ENCODE peak calls at places on chromosome 18, in nine cellular contexts. R is GM10248, Y is fibroblast of the aortic adventitia, I is uterus, T is tibial nerve, X is osteocyte, L is K562, Q is progenitor cell of endocrine pancreas, G is AG09309. J is an unnamed sample.

GRCh38 chr18:55790296-55790695 is 202.3 kb upstream of the TCF4 start:
- DNase-seq in R (no peak), Y (peak), I (no peak), T (no peak), X (no peak), L (no peak), Q (no peak), G (peak), J (no peak)

GRCh38 chr18:4806342-4806741 is 351.2 kb upstream of the DLGAP1 start:
- DNase-seq in R (no peak), Y (no peak), I (no peak), T (no peak), X (no peak), L (no peak), Q (no peak), G (no peak), J (no peak)

GRCh38 chr18:63138469-63139340 is 180.9 kb downstream of the BCL2 start:
- DNase-seq in R (peak), Y (no peak), I (no peak), T (no peak), X (no peak), L (peak), Q (no peak), G (no peak), J (no peak)

GRCh38 chr18:47872426-47872825 is 58.0 kb downstream of the SMAD2 start:
- DNase-seq in R (no peak), Y (no peak), I (no peak), T (no peak), X (no peak), L (no peak), Q (no peak), G (no peak), J (no peak)

GRCh38 chr18:24941164-24941951 is 410.6 kb downstream of the ZNF521 start:
- DNase-seq in R (no peak), Y (no peak), I (no peak), T (no peak), X (no peak), L (no peak), Q (no peak), G (no peak), J (no peak)

GRCh38 chr18:77102246-77103040 is 30.1 kb downstream of the MBP start:
- DNase-seq in R (peak), Y (peak), I (no peak), T (no peak), X (no peak), L (no peak), Q (no peak), G (peak), J (no peak)

GRCh38 chr18:7824970-7825369 is 257.9 kb downstream of the PTPRM start:
- DNase-seq in R (no peak), Y (no peak), I (peak), T (no peak), X (no peak), L (no peak), Q (no peak), G (no peak), J (no peak)

GRCh38 chr18:74331404-74331803 is 15.8 kb downstream of the C18orf63 start:
- DNase-seq in R (no peak), Y (peak), I (no peak), T (no peak), X (no peak), L (no peak), Q (no peak), G (no peak), J (no peak)

GRCh38 chr18:27922780-27923179 is 254.2 kb downstream of the CDH2 start:
- DNase-seq in R (no peak), Y (no peak), I (no peak), T (no peak), X (no peak), L (no peak), Q (no peak), G (no peak), J (no peak)

GRCh38 chr18:10397004-10397403 is 57.4 kb upstream of the APCDD1 start:
- DNase-seq in R (no peak), Y (no peak), I (no peak), T (no peak), X (no peak), L (no peak), Q (no peak), G (no peak), J (no peak)

GRCh38 chr18:22193466-22193865 is 24.1 kb downstream of the GATA6 start:
- DNase-seq in R (no peak), Y (peak), I (peak), T (no peak), X (peak), L (no peak), Q (no peak), G (no peak), J (no peak)

GRCh38 chr18:75209129-75209951 is at the start of gene PTGR3:
- DNase-seq in R (peak), Y (peak), I (peak), T (peak), X (peak), L (peak), Q (peak), G (peak), J (peak)

GRCh38 chr18:70235478-70235877 is 30.0 kb upstream of the RTTN start:
- DNase-seq in R (no peak), Y (no peak), I (no peak), T (no peak), X (no peak), L (no peak), Q (no peak), G (no peak), J (no peak)

GRCh38 chr18:58045265-58046086 is 1.4 kb downstream of the NEDD4L start:
- DNase-seq in R (peak), Y (peak), I (peak), T (no peak), X (no peak), L (no peak), Q (peak), G (no peak), J (peak)

GRCh38 chr18:7325126-7325430 is 94.2 kb downstream of the LRRC30 start:
- DNase-seq in R (no peak), Y (no peak), I (no peak), T (no peak), X (no peak), L (no peak), Q (no peak), G (no peak), J (no peak)

GRCh38 chr18:63905361-63905760 is 2.4 kb upstream of the SERPINB10 start:
- DNase-seq in R (no peak), Y (no peak), I (no peak), T (no peak), X (no peak), L (no peak), Q (no peak), G (no peak), J (no peak)

GRCh38 chr18:70645971-70646370 is 357.1 kb downstream of the SOCS6 start:
- DNase-seq in R (no peak), Y (no peak), I (no peak), T (no peak), X (no peak), L (no peak), Q (no peak), G (no peak), J (no peak)

GRCh38 chr18:6476201-6476600 is 61.5 kb upstream of the L3MBTL4 start:
- DNase-seq in R (no peak), Y (no peak), I (no peak), T (no peak), X (no peak), L (no peak), Q (no peak), G (no peak), J (no peak)

GRCh38 chr18:33757037-33757436 is 179.0 kb downstream of the ASXL3 start:
- DNase-seq in R (no peak), Y (peak), I (no peak), T (no peak), X (no peak), L (no peak), Q (no peak), G (no peak), J (no peak)

GRCh38 chr18:26159353-26159752 is 25.7 kb downstream of the PSMA8 start:
- DNase-seq in R (peak), Y (peak), I (no peak), T (no peak), X (no peak), L (no peak), Q (no peak), G (no peak), J (no peak)

GRCh38 chr18:55688066-55688465 is 100.1 kb upstream of the TCF4 start:
- DNase-seq in R (no peak), Y (no peak), I (no peak), T (no peak), X (no peak), L (no peak), Q (no peak), G (no peak), J (no peak)

GRCh38 chr18:13268746-13269285 is 50.3 kb downstream of the LDLRAD4 start:
- DNase-seq in R (no peak), Y (peak), I (no peak), T (no peak), X (no peak), L (no peak), Q (no peak), G (no peak), J (no peak)

GRCh38 chr18:8788503-8789429 is 83.4 kb downstream of the MTCL1 start:
- DNase-seq in R (no peak), Y (no peak), I (no peak), T (no peak), X (no peak), L (no peak), Q (no peak), G (no peak), J (peak)

GRCh38 chr18:70221156-70221910 is 15.8 kb upstream of the RTTN start:
- DNase-seq in R (no peak), Y (no peak), I (peak), T (no peak), X (no peak), L (no peak), Q (no peak), G (no peak), J (no peak)

GRCh38 chr18:52160652-52161051 is 179.3 kb upstream of the DCC start:
- DNase-seq in R (no peak), Y (no peak), I (no peak), T (no peak), X (no peak), L (no peak), Q (no peak), G (no peak), J (no peak)

GRCh38 chr18:6920099-6920955 is 190.8 kb downstream of the ARHGAP28 start:
- DNase-seq in R (peak), Y (peak), I (peak), T (peak), X (no peak), L (peak), Q (peak), G (peak), J (no peak)

GRCh38 chr18:32366586-32367538 is 103.8 kb downstream of the GAREM1 start:
- DNase-seq in R (no peak), Y (peak), I (no peak), T (no peak), X (no peak), L (no peak), Q (no peak), G (no peak), J (no peak)

GRCh38 chr18:44938396-44939036 is 257.8 kb downstream of the SETBP1 start:
- DNase-seq in R (no peak), Y (no peak), I (no peak), T (no peak), X (no peak), L (no peak), Q (no peak), G (no peak), J (no peak)

GRCh38 chr18:72013512-72013911 is 530.6 kb downstream of the CBLN2 start:
- DNase-seq in R (no peak), Y (no peak), I (no peak), T (no peak), X (no peak), L (no peak), Q (no peak), G (peak), J (no peak)

GRCh38 chr18:24734058-24734457 is 273.6 kb downstream of the HRH4 start:
- DNase-seq in R (no peak), Y (peak), I (no peak), T (no peak), X (peak), L (no peak), Q (no peak), G (no peak), J (no peak)

GRCh38 chr18:51191139-51191717 is 6.3 kb downstream of the MEX3C start:
- DNase-seq in R (no peak), Y (no peak), I (no peak), T (no peak), X (no peak), L (no peak), Q (no peak), G (no peak), J (no peak)

GRCh38 chr18:8778386-8778785 is 73.0 kb downstream of the MTCL1 start:
- DNase-seq in R (no peak), Y (no peak), I (no peak), T (no peak), X (no peak), L (no peak), Q (no peak), G (no peak), J (no peak)

GRCh38 chr18:49094979-49095632 is 144.3 kb upstream of the SMAD7 start:
- DNase-seq in R (no peak), Y (peak), I (no peak), T (no peak), X (no peak), L (no peak), Q (no peak), G (peak), J (no peak)

GRCh38 chr18:76379226-76380126 is 115.6 kb downstream of the ZNF516 start:
- DNase-seq in R (no peak), Y (no peak), I (peak), T (no peak), X (no peak), L (no peak), Q (no peak), G (no peak), J (peak)

GRCh38 chr18:13703899-13704298 is 22.5 kb downstream of the FAM210A start:
- DNase-seq in R (no peak), Y (no peak), I (no peak), T (no peak), X (no peak), L (no peak), Q (no peak), G (no peak), J (no peak)

GRCh38 chr18:37537868-37538525 is 27.6 kb downstream of the CELF4 start:
- DNase-seq in R (peak), Y (peak), I (peak), T (peak), X (peak), L (peak), Q (peak), G (peak), J (peak)

GRCh38 chr18:38526922-38527321 is 961.3 kb upstream of the CELF4 start:
- DNase-seq in R (no peak), Y (no peak), I (no peak), T (no peak), X (no peak), L (no peak), Q (no peak), G (no peak), J (no peak)

GRCh38 chr18:36186461-36187137 is 698 bp upstream of the MOCOS start:
- DNase-seq in R (peak), Y (peak), I (no peak), T (no peak), X (peak), L (peak), Q (no peak), G (no peak), J (no peak)

GRCh38 chr18:77160515-77160914 is 27.9 kb upstream of the MBP start:
- DNase-seq in R (no peak), Y (no peak), I (no peak), T (no peak), X (no peak), L (no peak), Q (no peak), G (no peak), J (no peak)

GRCh38 chr18:12236934-12237832 is 17.0 kb upstream of the CIDEA start:
- DNase-seq in R (peak), Y (peak), I (peak), T (peak), X (peak), L (peak), Q (peak), G (no peak), J (peak)
- TF ChIP-seq CTCF in R (peak), Y (peak), I (peak), T (peak), X (peak), L (peak), Q (peak), G (peak), J (peak)

DNA sequence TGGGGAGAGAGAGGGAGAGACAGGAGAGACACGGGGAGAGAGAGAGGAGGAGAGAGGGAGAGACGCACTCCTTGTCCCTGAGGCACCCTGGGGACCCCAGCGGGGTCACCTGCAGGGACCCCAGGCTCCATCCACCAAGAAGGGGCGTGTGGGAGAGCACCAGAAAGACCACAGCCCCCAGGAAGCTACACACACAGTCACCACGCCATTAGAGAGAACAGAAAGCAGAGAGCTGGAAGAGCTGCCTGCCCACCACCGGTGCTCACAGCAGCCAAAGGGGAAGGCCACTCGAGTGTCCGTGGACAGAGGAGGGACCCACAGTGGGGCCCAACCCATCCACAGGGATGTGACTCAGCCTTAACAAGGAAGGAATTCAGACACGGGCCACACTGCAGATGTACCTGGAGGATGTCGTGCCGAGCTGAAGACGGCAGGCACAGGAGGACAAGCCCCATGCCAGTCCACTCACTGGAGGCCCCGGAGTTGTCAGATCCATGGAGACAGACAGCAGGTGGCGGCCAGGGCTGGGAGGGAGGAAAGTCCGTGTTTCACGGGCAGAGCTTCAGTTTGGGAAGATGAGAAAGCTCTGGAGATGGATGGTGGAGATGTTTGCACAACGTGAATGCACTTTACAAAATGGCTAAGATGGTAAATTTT is 11.5 kb upstream of the NFATC1 start:
- DNase-seq in R (no peak), Y (no peak), I (no peak), T (no peak), X (peak), L (no peak), Q (no peak), G (no peak), J (no peak)
- TF ChIP-seq CTCF in R (no peak), Y (no peak), I (no peak), T (no peak), X (no peak), L (no peak), Q (no peak), G (no peak), J (no peak)

DNA sequence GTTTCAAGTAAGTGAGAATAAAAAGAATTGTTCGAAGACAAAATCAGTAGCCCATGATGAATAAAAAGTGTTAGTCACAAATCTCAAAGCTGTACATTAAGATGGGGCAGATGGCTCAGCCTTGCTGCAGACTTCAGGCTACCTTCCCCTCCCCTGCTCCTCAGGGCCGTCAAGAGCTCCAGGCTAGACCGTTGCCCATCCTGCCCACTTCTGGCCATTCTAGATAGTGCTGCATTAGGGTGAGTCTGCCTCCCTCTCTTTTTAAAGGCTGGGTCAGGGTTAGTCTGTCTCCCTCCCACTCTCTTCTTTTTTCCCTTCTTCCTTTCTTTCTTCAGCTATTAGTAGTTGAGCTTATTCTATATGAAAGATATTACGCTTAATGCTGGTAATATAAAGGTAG is 86.0 kb downstream of the MAPRE2 start:
- DNase-seq in R (no peak), Y (no peak), I (no peak), T (no peak), X (no peak), L (peak), Q (no peak), G (no peak), J (no peak)
- TF ChIP-seq CTCF in R (no peak), Y (peak), I (no peak), T (no peak), X (peak), L (peak), Q (no peak), G (peak), J (no peak)

GRCh38 chr18:65788373-65788772 is 37.6 kb downstream of the CDH7 start:
- DNase-seq in R (no peak), Y (no peak), I (no peak), T (no peak), X (no peak), L (no peak), Q (no peak), G (no peak), J (no peak)
- TF ChIP-seq CTCF in R (no peak), Y (no peak), I (no peak), T (no peak), X (no peak), L (no peak), Q (peak), G (no peak), J (no peak)